ENCODE peak calls at places on chromosomes 7 and 10, in six cellular contexts. I, M, T, S, W and N are unnamed samples.

GRCh38 chr7:17472939-17473338 is 174.5 kb downstream of the AHR start:
- DNase-seq in W (no peak), M (no peak), I (no peak), S (no peak), T (no peak), N (no peak)

GRCh38 chr7:92595281-92595680 is 5.1 kb upstream of the FAM133B start:
- DNase-seq in T (peak; percentile 80), W (no peak), I (no peak), S (no peak), M (no peak), N (no peak)

GRCh38 chr7:100585511-100586265 is at the start of gene LRCH4:
- DNase-seq in W (no peak), I (no peak), S (no peak), T (no peak), M (no peak), N (peak; percentile 66)

GRCh38 chr7:108037748-108038147 is 34.8 kb upstream of the LAMB1 start:
- DNase-seq in M (no peak), I (no peak), S (no peak), T (no peak), W (no peak), N (no peak)

GRCh38 chr10:43048301-43049051 is 28.4 kb upstream of the RET start:
- DNase-seq in S (no peak), T (no peak), W (no peak), M (peak; percentile 21), I (no peak), N (no peak)

GRCh38 chr10:80274396-80275134 is 14.9 kb downstream of the MAT1A start:
- DNase-seq in T (no peak), I (no peak), S (no peak), M (no peak), W (no peak), N (no peak)

GRCh38 chr7:150428671-150429451 is 21.6 kb upstream of the GIMAP8 start:
- DNase-seq in I (no peak), M (peak; percentile 67), W (peak; percentile 79), S (no peak), T (peak; percentile 96), N (no peak)

GRCh38 chr10:6671976-6672375 is 91.9 kb upstream of the PRKCQ start:
- DNase-seq in M (no peak), W (no peak), I (peak; percentile 10), T (no peak), S (no peak), N (no peak)

GRCh38 chr7:113060100-113060499 is 26.5 kb downstream of the GPR85 start:
- DNase-seq in W (no peak), T (no peak), S (no peak), I (no peak), M (no peak), N (no peak)

GRCh38 chr10:23525406-23525805 is 86.5 kb downstream of the OTUD1 start:
- DNase-seq in W (peak; percentile 17), M (no peak), T (peak; percentile 48), S (peak; percentile 21), I (peak; percentile 51), N (peak; percentile 2)

GRCh38 chr10:78222096-78222790 is 188.6 kb downstream of the RPS24 start:
- DNase-seq in M (no peak), I (no peak), S (no peak), T (no peak), W (no peak), N (peak; percentile 11)

GRCh38 chr10:100811261-100811660 is 65.9 kb downstream of the PAX2 start:
- DNase-seq in S (no peak), M (no peak), I (no peak), T (no peak), W (no peak), N (no peak)

GRCh38 chr7:77200542-77200941 is 923 bp upstream of the FGL2 start:
- DNase-seq in T (no peak), I (no peak), W (peak; percentile 40), S (no peak), M (no peak), N (no peak)

GRCh38 chr10:62336404-62336803 is 37.8 kb upstream of the ZNF365 start:
- DNase-seq in M (no peak), W (no peak), S (no peak), T (no peak), I (no peak), N (no peak)

GRCh38 chr10:3948843-3949242 is 163.8 kb upstream of the KLF6 start:
- DNase-seq in W (no peak), T (peak; percentile 72), I (peak; percentile 96), S (peak; percentile 9), M (peak; percentile 68), N (peak; percentile 71)

GRCh38 chr7:157238087-157238486 is 98.7 kb upstream of the DNAJB6 start:
- DNase-seq in I (no peak), M (no peak), S (no peak), W (no peak), T (no peak), N (no peak)

GRCh38 chr10:126536656-126537055 is 133.8 kb downstream of the C10orf90 start:
- DNase-seq in W (no peak), S (no peak), T (no peak), I (no peak), M (no peak), N (no peak)

GRCh38 chr7:44059219-44060090 is 5.9 kb downstream of the PGAM2 start:
- DNase-seq in S (no peak), M (peak; percentile 44), T (no peak), I (no peak), W (no peak), N (no peak)

GRCh38 chr7:44145969-44146897 is 5.1 kb upstream of the MYL7 start:
- DNase-seq in W (no peak), M (peak; percentile 90), S (no peak), I (no peak), T (no peak), N (no peak)

GRCh38 chr10:53536322-53536721 is 763.7 kb upstream of the MBL2 start:
- DNase-seq in M (no peak), T (peak; percentile 19), I (no peak), W (no peak), S (no peak), N (no peak)

GRCh38 chr7:70091362-70091761 is 493.1 kb downstream of the AUTS2 start:
- DNase-seq in T (no peak), W (no peak), M (no peak), I (no peak), S (no peak), N (no peak)

GRCh38 chr10:19788075-19788686 is 28.1 kb upstream of the PLXDC2 start:
- DNase-seq in S (peak; percentile 2), T (peak; percentile 43), M (no peak), W (peak; percentile 58), I (peak; percentile 11), N (no peak)

GRCh38 chr7:98613601-98614425 is 3.3 kb upstream of the NPTX2 start:
- DNase-seq in I (peak; percentile 17), W (peak; percentile 1), S (no peak), T (peak; percentile 24), M (no peak), N (no peak)

GRCh38 chr10:15370212-15370740 is 813 bp downstream of the FAM171A1 start:
- DNase-seq in S (no peak), I (no peak), M (no peak), W (no peak), T (no peak), N (no peak)

GRCh38 chr10:35635576-35635975 is 6.5 kb downstream of the FZD8 start:
- DNase-seq in W (peak; percentile 60), M (no peak), T (peak; percentile 66), S (peak; percentile 57), I (peak; percentile 66), N (peak; percentile 60)

GRCh38 chr10:18293536-18294510 is 153.6 kb downstream of the CACNB2 start:
- DNase-seq in T (no peak), S (no peak), W (no peak), M (no peak), I (no peak), N (no peak)

GRCh38 chr10:4240641-4241197 is 455.7 kb upstream of the KLF6 start:
- DNase-seq in W (no peak), T (peak; percentile 64), S (no peak), I (peak; percentile 45), M (no peak), N (no peak)

GRCh38 chr7:80830584-80831319 is 88.1 kb downstream of the SEMA3C start:
- DNase-seq in W (no peak), S (no peak), M (no peak), T (peak; percentile 29), I (no peak), N (no peak)

GRCh38 chr10:70984986-70985719 is 96.8 kb upstream of the PCBD1 start:
- DNase-seq in S (no peak), T (no peak), I (no peak), M (no peak), W (no peak), N (no peak)

GRCh38 chr7:76281706-76282343 is 20.6 kb upstream of the HSPB1 start:
- DNase-seq in T (no peak), M (no peak), S (no peak), I (no peak), W (no peak), N (no peak)

GRCh38 chr10:33460461-33461294 is 126.2 kb upstream of the NRP1 start:
- DNase-seq in S (no peak), M (peak; percentile 77), T (peak; percentile 5), W (no peak), I (no peak), N (no peak)

GRCh38 chr7:12322903-12323300 is 80.8 kb downstream of the VWDE start:
- DNase-seq in T (peak; percentile 11), I (no peak), M (no peak), W (no peak), S (peak; percentile 12), N (no peak)

GRCh38 chr7:1176891-1177373 is 16.9 kb upstream of the ZFAND2A start:
- DNase-seq in I (no peak), W (peak; percentile 57), S (peak; percentile 29), M (peak; percentile 82), T (peak; percentile 47), N (peak; percentile 55)